ENCODE peak calls at places on chromosomes 6 and 20, in nine cellular contexts. One of them, this sample, is unnamed.
A peak's percentile ranks its signal among the peaks of the same experiment; 100 is the strongest.

GRCh38 chr6:93416575-93417420 is 2.6 kb downstream of the EPHA7 start:
- DNase-seq in NCI-H345: peak; percentile 90
- DNase-seq in progenitor cell of endocrine pancreas: peak; percentile 19
- DNase-seq in cardiac fibroblast: peak; percentile 40
- DNase-seq in NAMALWA: no peak
- DNase-seq in choroid plexus epithelial cell: peak; percentile 35
- DNase-seq in effector CD4-positive, alpha-beta T cell: no peak
- DNase-seq in NCI-H2171: peak; percentile 82
- DNase-seq in iPS-NIHi11: peak; percentile 43
- DNase-seq in this sample: no peak

GRCh38 chr6:140058846-140059245 is 684.4 kb upstream of the CITED2 start:
- DNase-seq in NCI-H2171: no peak
- DNase-seq in progenitor cell of endocrine pancreas: no peak
- DNase-seq in choroid plexus epithelial cell: peak; percentile 40
- DNase-seq in effector CD4-positive, alpha-beta T cell: no peak
- DNase-seq in iPS-NIHi11: no peak
- DNase-seq in cardiac fibroblast: no peak
- DNase-seq in NAMALWA: no peak
- DNase-seq in NCI-H345: no peak
- DNase-seq in this sample: no peak

GRCh38 chr6:68730291-68731054 is 95.4 kb downstream of the ADGRB3 start:
- DNase-seq in NAMALWA: no peak
- DNase-seq in NCI-H2171: no peak
- DNase-seq in progenitor cell of endocrine pancreas: no peak
- DNase-seq in effector CD4-positive, alpha-beta T cell: no peak
- DNase-seq in choroid plexus epithelial cell: no peak
- DNase-seq in cardiac fibroblast: peak; percentile 9
- DNase-seq in iPS-NIHi11: no peak
- DNase-seq in NCI-H345: no peak
- DNase-seq in this sample: no peak

GRCh38 chr6:15893556-15894253 is 230.9 kb upstream of the DTNBP1 start:
- DNase-seq in progenitor cell of endocrine pancreas: no peak
- DNase-seq in NCI-H2171: no peak
- DNase-seq in NCI-H345: no peak
- DNase-seq in cardiac fibroblast: peak; percentile 57
- DNase-seq in choroid plexus epithelial cell: peak; percentile 65
- DNase-seq in NAMALWA: peak; percentile 72
- DNase-seq in iPS-NIHi11: peak; percentile 47
- DNase-seq in effector CD4-positive, alpha-beta T cell: no peak
- DNase-seq in this sample: no peak

GRCh38 chr20:54132612-54133433 is 41.0 kb downstream of the CYP24A1 start:
- DNase-seq in NAMALWA: no peak
- DNase-seq in iPS-NIHi11: peak; percentile 43
- DNase-seq in choroid plexus epithelial cell: peak; percentile 99
- DNase-seq in cardiac fibroblast: peak; percentile 99
- DNase-seq in effector CD4-positive, alpha-beta T cell: no peak
- DNase-seq in progenitor cell of endocrine pancreas: no peak
- DNase-seq in NCI-H2171: peak; percentile 21
- DNase-seq in NCI-H345: no peak
- DNase-seq in this sample: peak; percentile 84

GRCh38 chr6:144315981-144316865 is 31.1 kb downstream of the UTRN start:
- DNase-seq in iPS-NIHi11: no peak
- DNase-seq in NCI-H345: no peak
- DNase-seq in cardiac fibroblast: no peak
- DNase-seq in choroid plexus epithelial cell: no peak
- DNase-seq in NAMALWA: no peak
- DNase-seq in NCI-H2171: no peak
- DNase-seq in progenitor cell of endocrine pancreas: no peak
- DNase-seq in effector CD4-positive, alpha-beta T cell: no peak
- DNase-seq in this sample: no peak

GRCh38 chr6:169972736-169973135 is 221.3 kb downstream of the ERMARD start:
- DNase-seq in progenitor cell of endocrine pancreas: no peak
- DNase-seq in NCI-H2171: no peak
- DNase-seq in cardiac fibroblast: no peak
- DNase-seq in NAMALWA: no peak
- DNase-seq in effector CD4-positive, alpha-beta T cell: no peak
- DNase-seq in choroid plexus epithelial cell: no peak
- DNase-seq in NCI-H345: no peak
- DNase-seq in iPS-NIHi11: no peak
- DNase-seq in this sample: no peak

GRCh38 chr20:25188218-25188617 is 7.3 kb upstream of the ENTPD6 start:
- DNase-seq in cardiac fibroblast: no peak
- DNase-seq in NCI-H2171: no peak
- DNase-seq in progenitor cell of endocrine pancreas: no peak
- DNase-seq in NAMALWA: no peak
- DNase-seq in choroid plexus epithelial cell: no peak
- DNase-seq in NCI-H345: no peak
- DNase-seq in iPS-NIHi11: no peak
- DNase-seq in effector CD4-positive, alpha-beta T cell: no peak
- DNase-seq in this sample: no peak

GRCh38 chr6:170023620-170024521 is 267.0 kb downstream of the DLL1 start:
- DNase-seq in choroid plexus epithelial cell: no peak
- DNase-seq in progenitor cell of endocrine pancreas: no peak
- DNase-seq in cardiac fibroblast: no peak
- DNase-seq in NCI-H345: no peak
- DNase-seq in effector CD4-positive, alpha-beta T cell: no peak
- DNase-seq in NAMALWA: no peak
- DNase-seq in NCI-H2171: no peak
- DNase-seq in iPS-NIHi11: no peak
- DNase-seq in this sample: no peak

GRCh38 chr20:50416930-50417329 is 93.3 kb upstream of the PTPN1 start:
- DNase-seq in iPS-NIHi11: no peak
- DNase-seq in NAMALWA: no peak
- DNase-seq in cardiac fibroblast: no peak
- DNase-seq in choroid plexus epithelial cell: no peak
- DNase-seq in progenitor cell of endocrine pancreas: no peak
- DNase-seq in NCI-H2171: no peak
- DNase-seq in NCI-H345: no peak
- DNase-seq in effector CD4-positive, alpha-beta T cell: no peak
- DNase-seq in this sample: no peak

GRCh38 chr20:48728042-48728837 is 99.6 kb downstream of the PREX1 start:
- DNase-seq in choroid plexus epithelial cell: no peak
- DNase-seq in cardiac fibroblast: no peak
- DNase-seq in NAMALWA: no peak
- DNase-seq in progenitor cell of endocrine pancreas: no peak
- DNase-seq in NCI-H345: no peak
- DNase-seq in effector CD4-positive, alpha-beta T cell: no peak
- DNase-seq in NCI-H2171: no peak
- DNase-seq in iPS-NIHi11: no peak
- DNase-seq in this sample: no peak

GRCh38 chr6:13194852-13195251 is 133.5 kb downstream of the TBC1D7 start:
- DNase-seq in NAMALWA: peak; percentile 75
- DNase-seq in choroid plexus epithelial cell: peak; percentile 87
- DNase-seq in NCI-H2171: no peak
- DNase-seq in effector CD4-positive, alpha-beta T cell: no peak
- DNase-seq in progenitor cell of endocrine pancreas: no peak
- DNase-seq in cardiac fibroblast: peak; percentile 81
- DNase-seq in iPS-NIHi11: peak; percentile 77
- DNase-seq in NCI-H345: no peak
- DNase-seq in this sample: peak; percentile 81